ENCODE peak calls at places on chromosomes 6 and 20, in eight cellular contexts. O, H, U, G, Y, R, X and T are unnamed samples.

GRCh38 chr20:17797163-17797562 is 97.4 kb downstream of the BANF2 start:
- DNase-seq in O (no peak), H (no peak), U (no peak), G (no peak), Y (no peak), R (peak), X (no peak), T (no peak)

GRCh38 chr6:70973591-70973990 is 16.7 kb upstream of the B3GAT2 start:
- DNase-seq in O (no peak), H (no peak), U (peak), G (no peak), Y (no peak), R (no peak), X (no peak), T (no peak)

GRCh38 chr6:164612731-164613130 is 696.7 kb downstream of the C6orf118 start:
- DNase-seq in O (no peak), H (no peak), U (no peak), G (no peak), Y (no peak), R (no peak), X (no peak), T (no peak)

GRCh38 chr20:4136967-4137334 is 121.6 kb upstream of the RNF24 start:
- DNase-seq in O (no peak), H (no peak), U (no peak), G (no peak), Y (no peak), R (no peak), X (no peak), T (no peak)

GRCh38 chr6:169639653-169640278 is 62.1 kb downstream of the WDR27 start:
- DNase-seq in O (no peak), H (no peak), U (no peak), G (no peak), Y (no peak), R (no peak), X (no peak), T (no peak)

GRCh38 chr6:46220351-46221220 is 49.8 kb upstream of the ENPP5 start:
- DNase-seq in O (no peak), H (peak), U (no peak), G (no peak), Y (no peak), R (no peak), X (no peak), T (peak)

GRCh38 chr6:150046943-150047342 is 21.6 kb upstream of the RAET1L start:
- DNase-seq in O (no peak), H (no peak), U (no peak), G (no peak), Y (no peak), R (no peak), X (no peak), T (no peak)

GRCh38 chr6:56727097-56727845 is 84.6 kb upstream of the DST start:
- DNase-seq in O (no peak), H (peak), U (peak), G (no peak), Y (peak), R (peak), X (no peak), T (no peak)

GRCh38 chr6:140062042-140063041 is 687.9 kb upstream of the CITED2 start:
- DNase-seq in O (no peak), H (peak), U (peak), G (peak), Y (peak), R (no peak), X (peak), T (no peak)

GRCh38 chr6:72286911-72287311 is 335.0 kb upstream of the KCNQ5 start:
- DNase-seq in O (no peak), H (peak), U (peak), G (peak), Y (peak), R (no peak), X (no peak), T (no peak)

GRCh38 chr20:36998652-36999051 is 47.1 kb upstream of the SAMHD1 start:
- DNase-seq in O (no peak), H (no peak), U (no peak), G (no peak), Y (no peak), R (no peak), X (no peak), T (no peak)

GRCh38 chr6:121760640-121761213 is 325.3 kb downstream of the GJA1 start:
- DNase-seq in O (no peak), H (no peak), U (no peak), G (no peak), Y (no peak), R (no peak), X (no peak), T (no peak)

GRCh38 chr6:56637640-56638039 is 5.0 kb downstream of the DST start:
- DNase-seq in O (no peak), H (peak), U (peak), G (peak), Y (peak), R (peak), X (no peak), T (no peak)

GRCh38 chr6:118630067-118630466 is 21.3 kb downstream of the CEP85L start:
- DNase-seq in O (no peak), H (no peak), U (no peak), G (no peak), Y (no peak), R (no peak), X (no peak), T (no peak)

GRCh38 chr6:18379376-18380117 is 7.6 kb upstream of the RNF144B start:
- DNase-seq in O (no peak), H (no peak), U (no peak), G (no peak), Y (no peak), R (no peak), X (no peak), T (no peak)

GRCh38 chr6:87155272-87155919 is at the start of gene ZNF292:
- DNase-seq in O (peak), H (peak), U (peak), G (peak), Y (peak), R (peak), X (peak), T (peak)

GRCh38 chr6:89035252-89036106 is 45.1 kb upstream of the PNRC1 start:
- DNase-seq in O (peak), H (peak), U (peak), G (peak), Y (peak), R (peak), X (peak), T (no peak)

GRCh38 chr6:5086294-5086890 is 1.3 kb downstream of the PPP1R3G start:
- DNase-seq in O (no peak), H (no peak), U (no peak), G (no peak), Y (no peak), R (no peak), X (no peak), T (no peak)

GRCh38 chr6:54878705-54879104 is 32.1 kb downstream of the FAM83B start:
- DNase-seq in O (no peak), H (no peak), U (no peak), G (peak), Y (no peak), R (peak), X (no peak), T (no peak)

GRCh38 chr6:119521251-119521650 is 171.7 kb upstream of the MAN1A1 start:
- DNase-seq in O (no peak), H (no peak), U (no peak), G (no peak), Y (no peak), R (no peak), X (no peak), T (no peak)

GRCh38 chr6:14705841-14706377 is 540.0 kb upstream of the JARID2 start:
- DNase-seq in O (no peak), H (peak), U (no peak), G (peak), Y (peak), R (no peak), X (no peak), T (no peak)

GRCh38 chr6:37150314-37150713 is 19.6 kb upstream of the PIM1 start:
- DNase-seq in O (no peak), H (no peak), U (no peak), G (no peak), Y (no peak), R (no peak), X (no peak), T (no peak)

GRCh38 chr20:49690899-49691620 is 22.6 kb downstream of the B4GALT5 start:
- DNase-seq in O (peak), H (peak), U (peak), G (peak), Y (peak), R (peak), X (no peak), T (no peak)

GRCh38 chr20:60977896-60978295 is 274.2 kb upstream of the CDH4 start:
- DNase-seq in O (no peak), H (no peak), U (no peak), G (no peak), Y (no peak), R (no peak), X (no peak), T (no peak)

GRCh38 chr20:51339721-51340450 is 202.6 kb downstream of the NFATC2 start:
- DNase-seq in O (no peak), H (no peak), U (peak), G (no peak), Y (no peak), R (no peak), X (no peak), T (no peak)

GRCh38 chr6:21898107-21898796 is 304.7 kb downstream of the SOX4 start:
- DNase-seq in O (no peak), H (no peak), U (peak), G (peak), Y (no peak), R (no peak), X (no peak), T (no peak)

GRCh38 chr20:38201356-38201755 is 36.3 kb upstream of the TGM2 start:
- DNase-seq in O (no peak), H (peak), U (peak), G (peak), Y (peak), R (no peak), X (no peak), T (no peak)

GRCh38 chr20:3788685-3789155 is 2.2 kb upstream of the CENPB start:
- DNase-seq in O (no peak), H (no peak), U (no peak), G (no peak), Y (no peak), R (no peak), X (no peak), T (no peak)

GRCh38 chr20:11173936-11174335 is 500.1 kb upstream of the JAG1 start:
- DNase-seq in O (no peak), H (no peak), U (peak), G (no peak), Y (no peak), R (no peak), X (no peak), T (no peak)

GRCh38 chr6:98716341-98716740 is 118.0 kb upstream of the POU3F2 start:
- DNase-seq in O (no peak), H (no peak), U (no peak), G (no peak), Y (no peak), R (peak), X (no peak), T (no peak)

GRCh38 chr6:147961473-147962141 is 381.0 kb upstream of the SASH1 start:
- DNase-seq in O (no peak), H (no peak), U (no peak), G (no peak), Y (no peak), R (no peak), X (no peak), T (no peak)
- TF ChIP-seq CTCF in O (no peak), H (no peak), U (no peak), G (no peak), Y (no peak), R (no peak), X (no peak), T (no peak)

DNA sequence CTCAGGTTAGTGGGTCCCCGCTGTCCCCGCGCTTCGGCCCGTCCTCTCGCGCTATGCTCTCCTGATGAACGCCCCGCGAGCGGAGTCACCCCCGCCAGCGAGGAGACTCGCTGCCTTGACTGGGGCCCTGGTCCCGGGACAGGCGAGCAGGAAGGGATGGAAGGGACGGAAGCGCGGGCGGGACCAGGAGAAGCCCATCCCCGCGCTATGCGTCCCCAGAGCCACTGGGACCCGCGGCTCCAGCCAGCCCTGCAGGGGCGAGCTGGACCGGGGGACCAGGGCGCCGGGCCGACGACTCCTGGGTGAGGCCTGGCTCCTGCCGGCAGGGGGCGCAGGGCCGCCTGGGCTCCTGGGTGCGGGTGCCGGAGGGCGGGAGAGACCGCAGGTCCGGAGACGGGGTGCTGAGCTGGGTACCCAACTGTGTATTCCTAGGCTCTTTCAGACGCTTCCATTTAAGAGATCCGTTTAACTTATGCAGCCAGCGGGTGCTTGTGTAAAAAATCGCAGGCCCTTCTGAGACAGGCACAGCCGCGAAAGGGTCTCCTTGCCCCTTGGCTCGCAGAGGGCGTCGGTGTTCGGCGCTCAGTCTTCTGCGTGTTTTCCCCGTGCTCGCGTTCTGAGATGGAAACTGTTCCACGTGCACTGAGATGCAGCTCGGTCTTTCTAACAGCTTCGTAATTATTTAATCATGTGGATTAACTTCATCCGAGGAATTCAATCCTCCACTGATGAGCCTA is 580 bp upstream of the SYCP2 start:
- DNase-seq in O (peak), H (peak), U (peak), G (peak), Y (peak), R (peak), X (peak), T (peak)
- TF ChIP-seq CTCF in O (peak), H (peak), U (peak), G (peak), Y (peak), R (peak), X (peak), T (peak)

DNA sequence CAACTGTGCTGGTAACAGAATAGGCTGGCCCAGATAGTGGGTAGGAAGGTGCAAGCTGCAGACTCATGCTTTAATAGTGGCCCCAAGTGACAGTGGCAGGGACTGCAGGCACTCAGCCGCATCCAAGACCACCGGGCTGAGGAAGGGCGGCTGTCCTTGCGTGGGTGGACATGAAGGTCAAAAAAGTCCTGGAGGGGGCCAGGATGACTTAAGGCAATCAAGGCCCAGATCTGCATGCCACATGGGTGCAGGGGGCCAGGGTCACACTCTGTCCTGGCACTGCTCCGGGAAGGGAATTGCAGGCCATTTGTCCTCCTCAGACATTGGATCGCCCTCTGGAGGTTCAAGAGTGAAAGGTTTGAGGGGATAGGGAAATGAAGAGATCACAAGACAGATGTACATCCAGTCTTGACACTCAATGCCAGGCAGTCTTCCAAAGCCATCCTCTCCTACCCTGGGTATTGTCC is 10.4 kb upstream of the VNN2 start:
- DNase-seq in O (peak), H (peak), U (no peak), G (peak), Y (no peak), R (peak), X (no peak), T (no peak)
- TF ChIP-seq CTCF in O (peak), H (peak), U (no peak), G (peak), Y (peak), R (peak), X (no peak), T (peak)

DNA sequence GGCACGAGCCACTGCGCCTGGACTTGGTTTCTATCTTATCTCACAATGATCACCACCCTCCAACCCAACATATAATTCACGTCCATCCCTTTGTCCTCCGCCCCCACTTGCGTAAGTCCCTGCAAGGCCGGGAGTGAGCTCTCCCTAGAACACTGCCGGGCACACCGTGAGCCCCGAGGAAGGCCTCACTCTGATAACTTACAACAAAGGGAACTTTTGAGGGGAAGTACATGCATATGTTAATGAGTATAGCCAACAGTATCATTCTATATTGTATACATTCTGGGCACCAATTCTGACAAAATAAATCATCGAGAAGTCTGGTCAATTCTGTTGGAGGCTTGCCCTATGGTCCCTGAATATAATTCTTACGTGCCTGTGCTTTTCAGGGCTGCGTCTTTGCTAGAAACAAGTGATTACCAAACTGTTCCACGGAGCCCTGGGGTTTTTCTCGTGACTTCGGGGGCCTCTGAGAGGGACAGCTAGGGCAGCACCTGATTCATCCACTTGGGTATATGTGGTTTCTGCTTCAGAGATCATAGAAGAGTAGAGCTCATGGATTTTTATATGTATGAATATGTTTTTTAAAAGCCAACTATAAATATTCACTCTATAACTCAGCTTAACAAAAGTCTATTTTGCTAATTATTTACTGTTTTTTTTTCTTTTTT is 469.8 kb upstream of the AGPAT4 start:
- DNase-seq in O (no peak), H (no peak), U (no peak), G (no peak), Y (no peak), R (no peak), X (no peak), T (no peak)
- TF ChIP-seq CTCF in O (no peak), H (no peak), U (no peak), G (no peak), Y (no peak), R (no peak), X (no peak), T (no peak)

DNA sequence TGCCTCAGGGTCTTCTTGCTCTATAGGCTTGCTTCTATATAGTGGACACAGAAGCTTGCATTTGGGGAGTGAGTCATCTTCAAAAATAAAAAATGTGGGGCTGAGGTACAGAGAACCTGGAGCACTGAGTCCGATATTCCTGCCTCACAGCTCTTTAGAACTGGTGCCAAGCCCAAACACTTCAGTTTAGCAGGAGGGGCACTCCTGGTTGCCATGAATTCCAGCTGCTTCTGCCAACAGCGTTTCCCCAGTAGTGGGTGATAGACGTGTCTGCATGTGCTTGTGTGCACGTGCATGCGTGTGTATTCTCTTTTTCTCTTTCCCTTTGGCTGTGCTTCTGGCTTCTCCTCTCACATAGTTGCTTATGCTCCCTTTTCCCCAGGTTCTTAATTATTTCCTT is 11.9 kb downstream of the DNPH1 start:
- DNase-seq in O (no peak), H (no peak), U (no peak), G (no peak), Y (no peak), R (no peak), X (no peak), T (no peak)
- TF ChIP-seq CTCF in O (no peak), H (no peak), U (no peak), G (no peak), Y (no peak), R (no peak), X (no peak), T (no peak)